ENCODE peak calls at places on chromosomes 11 and 22, in four cellular contexts. Q is stomach, R is HS-5, N is fibroblast of lung. U is an unnamed sample.

GRCh38 chr11:116576523-116576922 is 196.3 kb downstream of the BUD13 start:
- DNase-seq in Q (no peak), R (peak), N (no peak), U (no peak)

GRCh38 chr11:16791494-16791961 is 53.1 kb downstream of the C11orf58 start:
- DNase-seq in Q (no peak), R (peak), N (peak), U (peak)

GRCh38 chr11:67436459-67437081 is 912 bp downstream of the PTPRCAP start:
- DNase-seq in Q (peak), R (no peak), N (peak), U (no peak)

GRCh38 chr11:44711113-44711512 is 15.6 kb upstream of the TSPAN18 start:
- DNase-seq in Q (no peak), R (no peak), N (no peak), U (no peak)

GRCh38 chr11:128155590-128155989 is 431.8 kb downstream of the ETS1 start:
- DNase-seq in Q (no peak), R (no peak), N (no peak), U (no peak)

GRCh38 chr22:32565002-32565339 is 90.4 kb downstream of the FBXO7 start:
- DNase-seq in Q (no peak), R (no peak), N (no peak), U (no peak)

GRCh38 chr11:47518212-47518959 is 34.5 kb downstream of the CELF1 start:
- DNase-seq in Q (no peak), R (no peak), N (no peak), U (no peak)

GRCh38 chr11:132427611-132428010 is 1057.2 kb downstream of the NTM start:
- DNase-seq in Q (no peak), R (no peak), N (peak), U (no peak)

U was measured in kidney epithelial cell.